ENCODE peak calls at places on chromosomes 3 and 15, in four cellular contexts. S is CD8-positive, alpha-beta T cell; D is ovary; E is upper lobe of right lung. W is an unnamed sample.

GRCh38 chr15:92391640-92392039 is 2.0 kb upstream of the ST8SIA2 start:
- DNase-seq in S (no peak), D (no peak), E (no peak), W (no peak)

GRCh38 chr3:34011171-34012101 is 213.0 kb downstream of the PDCD6IP start:
- DNase-seq in S (no peak), D (no peak), E (no peak), W (no peak)

GRCh38 chr15:28995721-28996120 is 109.9 kb downstream of the APBA2 start:
- DNase-seq in S (no peak), D (no peak), E (no peak), W (no peak)

GRCh38 chr15:77830041-77830440 is 197.3 kb upstream of the LINGO1 start:
- DNase-seq in S (no peak), D (no peak), E (no peak), W (no peak)

GRCh38 chr3:65605876-65606432 is 432.8 kb downstream of the MAGI1 start:
- DNase-seq in S (no peak), D (no peak), E (no peak), W (no peak)

GRCh38 chr15:99618941-99619411 is 53.2 kb downstream of the MEF2A start:
- DNase-seq in S (no peak), D (no peak), E (no peak), W (no peak)

GRCh38 chr3:125386811-125387210 is 11.7 kb upstream of the ZNF148 start:
- DNase-seq in S (no peak), D (no peak), E (no peak), W (no peak)

GRCh38 chr3:37481986-37482385 is 307.6 kb upstream of the LRRFIP2 start:
- DNase-seq in S (no peak), D (no peak), E (no peak), W (no peak)

GRCh38 chr3:4720316-4721075 is 227.3 kb downstream of the ITPR1 start:
- DNase-seq in S (no peak), D (peak), E (no peak), W (peak)

GRCh38 chr3:72678892-72679291 is 169.4 kb downstream of the SHQ1 start:
- DNase-seq in S (no peak), D (no peak), E (no peak), W (no peak)

GRCh38 chr15:78455749-78456148 is 17.7 kb downstream of the IREB2 start:
- DNase-seq in S (no peak), D (no peak), E (no peak), W (no peak)

DNA sequence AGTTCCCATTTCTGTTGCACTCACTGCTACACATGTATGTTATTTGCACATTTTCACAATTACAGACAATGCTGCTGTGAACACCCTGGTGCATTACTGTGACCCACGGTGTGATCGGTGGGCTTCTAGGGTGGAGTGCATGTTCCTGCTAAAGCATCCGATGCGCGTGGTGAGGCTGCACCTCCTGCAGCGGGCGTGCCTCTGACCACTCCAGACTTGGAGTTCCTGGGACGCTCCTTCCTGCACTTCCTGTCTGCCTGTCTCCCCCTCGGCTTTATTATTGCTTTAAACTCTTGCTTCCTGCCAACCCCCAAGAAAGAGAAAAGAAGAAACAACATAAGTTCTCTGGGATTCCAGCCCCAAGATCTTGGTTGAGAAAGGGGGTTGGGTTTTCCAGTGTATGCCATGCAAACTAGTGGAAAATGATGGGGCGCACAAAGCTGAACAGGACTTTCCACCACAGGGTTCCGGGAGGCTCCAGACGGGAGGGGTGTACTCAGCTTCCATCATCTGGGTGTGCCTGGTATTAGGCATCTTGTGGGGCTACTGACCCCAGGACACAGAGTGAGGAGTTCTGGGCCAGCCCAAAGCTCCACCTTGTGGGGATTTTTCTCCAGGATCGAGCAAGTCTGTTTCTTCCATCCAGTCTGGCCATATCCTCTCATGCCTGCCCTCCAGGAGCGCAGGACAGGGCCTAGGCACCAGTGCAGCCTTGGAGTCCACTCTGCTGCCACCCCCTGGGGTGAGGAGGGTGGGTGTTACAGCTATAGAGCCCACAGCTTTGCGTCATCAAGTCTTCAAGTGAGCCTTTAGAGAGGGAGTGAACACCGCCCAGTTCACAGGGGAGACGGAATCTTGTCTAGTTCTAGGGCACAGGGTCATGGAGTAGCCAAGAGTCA is 11.2 kb downstream of the RPL32 start:
- DNase-seq in S (no peak), D (no peak), E (no peak), W (no peak)
- TF ChIP-seq CTCF in S (no peak), D (no peak), E (no peak), W (no peak)

DNA sequence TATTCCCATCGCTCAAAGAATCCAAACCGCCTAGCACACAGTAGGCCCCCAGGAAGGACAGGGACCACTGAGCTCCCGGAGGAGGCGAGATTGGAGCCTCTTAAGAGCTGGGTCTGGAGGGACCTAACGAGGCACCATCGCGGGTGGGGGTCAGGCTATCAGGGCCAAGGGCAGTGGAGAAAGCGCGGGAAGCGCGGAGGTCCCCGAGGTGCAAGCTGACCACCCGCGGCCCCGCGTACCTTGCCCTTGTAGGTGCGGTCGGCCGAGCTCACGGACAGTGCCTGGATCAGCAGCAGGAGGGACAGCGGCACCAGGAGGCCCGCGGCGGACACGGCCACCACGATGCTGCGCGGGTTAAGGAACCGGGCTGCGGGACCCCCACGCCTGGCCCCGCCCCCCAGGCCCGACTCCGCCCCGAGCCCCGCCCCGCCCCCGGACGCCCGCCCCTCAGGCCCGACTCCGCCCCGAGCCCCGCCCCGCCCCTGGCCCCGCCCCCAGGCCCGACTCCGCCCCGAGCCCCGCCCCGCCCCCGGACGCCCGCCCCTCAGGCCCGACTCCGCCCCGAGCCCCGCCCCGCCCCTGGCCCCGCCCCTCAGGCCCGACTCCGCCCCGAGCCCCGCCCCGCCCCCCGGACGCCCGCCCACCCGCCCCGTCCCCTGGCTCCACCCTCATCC is 3.9 kb downstream of the ZDHHC19 start:
- DNase-seq in S (no peak), D (peak), E (peak), W (no peak)
- H3K27ac ChIP-seq in S (no peak), D (no peak), E (no peak), W (no peak)

GRCh38 chr3:194269610-194270145 is 81.5 kb downstream of the CPN2 start:
- DNase-seq in S (no peak), D (peak), E (peak), W (no peak)
- TF ChIP-seq CTCF in S (no peak), D (peak), E (peak), W (peak)

DNA sequence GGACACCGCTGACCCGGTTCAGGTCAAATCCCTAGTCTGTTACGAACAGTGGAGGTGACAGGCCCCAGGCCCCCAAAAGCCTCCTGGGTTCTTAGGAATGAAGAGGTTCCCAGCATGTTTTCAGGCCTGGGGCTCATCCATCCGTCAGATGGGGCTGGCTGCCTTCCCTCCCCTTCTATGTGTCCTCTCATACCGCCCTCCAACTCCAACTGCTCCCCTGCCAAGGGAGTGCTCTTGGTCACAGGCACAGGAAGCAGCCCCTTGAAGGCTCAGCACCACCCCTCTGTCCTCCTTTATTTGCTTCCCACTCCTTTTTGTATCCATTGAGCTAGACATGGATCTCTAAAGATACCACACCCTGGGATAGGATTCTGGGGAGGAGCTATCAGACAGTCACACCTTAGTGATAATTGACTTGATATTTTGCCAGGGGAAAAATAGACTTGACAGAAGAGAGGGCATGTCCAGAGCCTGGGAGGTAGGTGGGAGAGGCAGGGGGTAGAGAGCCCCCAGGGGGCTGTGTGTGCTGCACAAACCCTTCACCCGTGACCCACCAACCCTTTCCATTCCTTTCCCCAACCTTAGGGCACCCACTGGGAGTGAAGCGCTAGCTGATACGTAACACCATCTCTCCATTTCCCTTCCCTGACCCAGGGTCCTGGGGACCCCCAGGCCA is 10.7 kb upstream of the CSPG4 start:
- DNase-seq in S (no peak), D (no peak), E (no peak), W (no peak)
- H3K27ac ChIP-seq in S (no peak), D (no peak), E (peak), W (peak)

GRCh38 chr15:57462391-57462790 is 86.1 kb downstream of the CGNL1 start:
- DNase-seq in S (no peak), D (no peak), E (no peak), W (no peak)
- TF ChIP-seq CTCF in S (no peak), D (peak), E (peak), W (no peak)

GRCh38 chr3:165383381-165383780 is 187.2 kb upstream of the SLITRK3 start:
- DNase-seq in S (no peak), D (no peak), E (no peak), W (no peak)

GRCh38 chr3:165378761-165379160 is 182.6 kb upstream of the SLITRK3 start:
- DNase-seq in S (no peak), D (no peak), E (no peak), W (no peak)

DNA sequence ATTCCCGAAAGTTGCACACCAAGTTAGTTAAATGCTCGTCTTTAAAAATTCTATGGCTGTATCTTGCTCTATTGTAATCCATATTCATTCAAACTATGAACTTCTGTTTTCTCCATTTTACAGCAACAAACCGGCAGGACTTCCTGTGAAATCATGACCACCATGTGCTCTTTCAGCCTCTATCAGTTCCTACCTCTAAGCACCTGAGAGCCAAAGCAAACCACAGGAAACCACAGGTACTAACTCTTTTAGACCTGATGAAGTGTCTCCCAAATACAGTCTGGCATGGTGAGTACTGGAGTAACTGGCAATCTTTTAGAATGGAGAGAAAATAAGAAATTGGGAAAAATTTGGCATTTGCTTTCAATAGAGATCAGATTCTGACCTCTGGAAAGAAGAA is 186.5 kb upstream of the SLITRK3 start:
- DNase-seq in S (no peak), D (no peak), E (no peak), W (no peak)
- H3K27ac ChIP-seq in S (no peak), D (no peak), E (no peak), W (no peak)

GRCh38 chr15:90813796-90814192 is 54.6 kb upstream of the FURIN start:
- DNase-seq in S (no peak), D (no peak), E (no peak), W (no peak)
- TF ChIP-seq CTCF in S (no peak), D (no peak), E (no peak), W (no peak)

DNA sequence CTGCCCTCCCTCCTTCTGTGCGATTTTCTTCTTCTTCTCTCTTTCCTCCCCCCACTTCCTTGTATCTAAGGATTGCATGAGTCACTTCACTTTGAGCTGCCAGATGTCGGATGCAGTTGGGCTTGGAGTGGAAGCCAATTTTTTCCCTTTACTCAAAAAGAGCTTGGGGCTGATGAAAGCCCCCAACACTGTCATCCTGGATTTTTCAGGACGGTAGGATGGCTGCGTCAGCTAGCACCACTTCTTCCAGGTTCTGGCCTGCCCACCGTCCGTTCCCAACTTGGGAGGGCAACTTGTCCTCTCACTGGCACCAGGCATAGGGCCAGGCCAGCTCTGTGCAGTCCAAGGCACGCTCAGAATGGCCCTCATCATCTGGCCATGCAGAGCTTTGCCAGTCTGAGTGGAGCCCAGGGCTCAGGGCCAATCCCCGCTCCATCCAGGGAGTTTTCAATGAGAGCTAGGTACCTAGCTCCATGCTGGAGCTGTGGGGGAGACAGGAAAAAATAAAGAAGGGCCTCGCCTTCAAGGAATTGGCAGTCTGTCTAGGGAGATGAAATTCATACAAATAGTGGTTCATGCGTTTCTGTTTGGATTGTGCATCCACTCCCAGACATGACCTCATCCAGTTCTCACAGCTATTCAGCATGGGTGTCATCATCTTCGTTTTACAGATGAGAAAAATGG is 47.7 kb upstream of the INSYN1 start:
- DNase-seq in S (no peak), D (peak), E (no peak), W (no peak)
- H3K27ac ChIP-seq in S (no peak), D (no peak), E (no peak), W (no peak)